ENCODE peak calls at places on chromosomes 2 and 18, in six cellular contexts. U is lung, X is cardiac fibroblast, R is heart right ventricle, Y is heart left ventricle, O is fibroblast of pulmonary artery. M is an unnamed sample.

GRCh38 chr2:75560768-75561565 is at the start of gene EVA1A:
- DNase-seq in U (peak), X (peak), R (peak), Y (peak), O (peak), M (peak)

GRCh38 chr2:205903549-205904129 is 182.3 kb downstream of the INO80D start:
- DNase-seq in U (no peak), X (no peak), R (no peak), Y (peak), O (peak), M (no peak)

GRCh38 chr2:166125557-166125956 is 2.3 kb downstream of the SCN1A start:
- DNase-seq in U (no peak), X (no peak), R (no peak), Y (no peak), O (no peak), M (no peak)

GRCh38 chr2:31511376-31511775 is 69.4 kb downstream of the SRD5A2 start:
- DNase-seq in U (no peak), X (no peak), R (no peak), Y (no peak), O (no peak), M (no peak)

GRCh38 chr2:113692698-113693428 is 63.6 kb downstream of the SLC35F5 start:
- DNase-seq in U (no peak), X (no peak), R (no peak), Y (no peak), O (no peak), M (no peak)

GRCh38 chr2:230575640-230576324 is 136.9 kb upstream of the CAB39 start:
- DNase-seq in U (no peak), X (no peak), R (no peak), Y (no peak), O (no peak), M (no peak)

GRCh38 chr18:63322908-63323634 is 3.5 kb upstream of the BCL2 start:
- DNase-seq in U (peak), X (peak), R (no peak), Y (no peak), O (peak), M (peak)

GRCh38 chr2:44392338-44392943 is 30.7 kb downstream of the CAMKMT start:
- DNase-seq in U (peak), X (peak), R (no peak), Y (peak), O (peak), M (no peak)

GRCh38 chr18:59629894-59630293 is 67.3 kb downstream of the CCBE1 start:
- DNase-seq in U (no peak), X (peak), R (peak), Y (peak), O (peak), M (peak)

DNA sequence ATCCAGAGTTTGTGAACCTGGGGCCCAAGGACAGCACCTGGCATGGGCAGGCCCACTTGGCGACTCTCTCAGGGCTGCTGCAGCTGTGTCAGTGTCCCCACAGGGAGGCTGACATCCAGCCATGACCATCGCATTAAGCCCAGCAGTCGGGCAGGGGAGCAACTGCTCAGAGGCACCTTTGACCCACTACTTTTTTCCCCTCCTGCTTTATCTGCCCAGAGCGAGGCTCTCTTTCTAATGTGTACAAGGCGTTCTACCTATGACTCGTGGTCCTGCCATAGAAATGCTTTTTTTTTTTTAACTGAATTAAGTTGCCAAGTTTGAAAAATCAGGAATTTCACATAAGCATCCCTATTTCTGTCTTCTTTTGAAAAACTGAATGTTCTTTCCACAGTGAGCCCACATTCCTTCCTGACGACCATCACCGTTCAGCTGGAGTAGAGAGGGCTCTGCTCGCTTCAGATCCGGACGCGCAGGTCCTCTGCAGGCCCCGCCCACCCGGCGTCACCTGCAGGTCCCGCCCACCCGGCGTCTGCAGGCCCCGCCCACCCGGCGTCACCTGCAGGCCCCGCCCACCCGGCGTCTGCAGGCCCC is 403 bp upstream of the CLUL1 start:
- DNase-seq in U (peak), X (no peak), R (no peak), Y (no peak), O (no peak), M (no peak)
- H3K4me3 ChIP-seq in U (no peak), X (no peak), R (no peak), Y (no peak), O (no peak), M (no peak)

DNA sequence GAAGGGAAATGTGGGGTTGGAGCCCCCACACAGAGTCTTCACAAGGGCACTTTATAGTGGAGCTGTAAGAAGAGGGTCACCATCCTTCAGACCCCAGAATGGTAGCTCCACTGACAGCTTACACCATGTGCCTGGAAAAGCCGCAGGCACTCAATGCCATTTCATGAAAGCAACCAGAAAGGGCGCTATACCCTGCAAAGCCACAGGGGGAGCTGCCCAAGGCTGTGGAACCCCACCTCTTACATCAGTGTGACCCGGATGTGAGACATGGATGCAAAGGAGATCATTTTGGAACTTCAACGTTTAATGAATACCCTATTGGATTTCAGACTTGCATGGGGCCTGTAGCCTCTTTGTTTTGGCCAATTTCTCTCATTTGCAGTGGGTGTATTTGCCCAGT is 694.7 kb downstream of the CBLN2 start:
- DNase-seq in U (no peak), X (no peak), R (no peak), Y (no peak), O (no peak), M (no peak)
- TF ChIP-seq CTCF in U (no peak), X (no peak), R (no peak), Y (no peak), O (no peak), M (no peak)

DNA sequence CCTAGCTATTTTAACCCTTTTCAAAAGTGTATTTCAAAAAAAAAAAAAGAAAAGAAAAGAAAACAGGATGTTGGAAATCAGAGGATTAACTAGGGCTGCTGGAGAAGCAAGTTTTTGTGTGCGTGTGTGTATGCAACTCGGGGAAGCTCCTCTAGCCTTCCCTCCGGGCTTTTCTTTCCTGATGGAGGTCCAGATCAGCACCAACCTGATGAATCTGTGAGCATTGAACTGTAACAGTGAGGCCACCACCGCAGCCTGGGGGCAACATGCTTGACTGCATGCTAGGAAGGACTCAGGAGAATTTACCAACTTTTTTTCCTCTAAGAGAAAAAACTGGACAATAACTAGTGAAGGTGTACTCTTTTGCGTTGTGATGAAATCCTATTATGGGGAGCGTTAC is 2.3 kb downstream of the OBSL1 start:
- DNase-seq in U (no peak), X (no peak), R (no peak), Y (no peak), O (no peak), M (no peak)
- H3K4me3 ChIP-seq in U (no peak), X (no peak), R (no peak), Y (no peak), O (no peak), M (no peak)

GRCh38 chr2:177235855-177236437 is 23.4 kb downstream of the HNRNPA3 start:
- DNase-seq in U (no peak), X (no peak), R (no peak), Y (peak), O (no peak), M (no peak)
- TF ChIP-seq CTCF in U (no peak), X (no peak), R (no peak), Y (no peak), O (no peak), M (no peak)

GRCh38 chr2:40450066-40450841 is 1.6 kb downstream of the SLC8A1 start:
- DNase-seq in U (no peak), X (peak), R (peak), Y (peak), O (peak), M (peak)
- H3K4me3 ChIP-seq in U (peak), X (peak), R (no peak), Y (peak), O (peak), M (peak)

GRCh38 chr2:217167531-217167930 is 307.7 kb upstream of the TNP1 start:
- DNase-seq in U (no peak), X (no peak), R (no peak), Y (no peak), O (no peak), M (no peak)

GRCh38 chr2:217165547-217165946 is 305.7 kb upstream of the TNP1 start:
- DNase-seq in U (no peak), X (no peak), R (no peak), Y (no peak), O (no peak), M (no peak)

GRCh38 chr2:217168396-217168795 is 308.5 kb upstream of the TNP1 start:
- DNase-seq in U (no peak), X (no peak), R (no peak), Y (no peak), O (no peak), M (peak)

GRCh38 chr2:217164008-217164407 is 304.1 kb upstream of the TNP1 start:
- DNase-seq in U (no peak), X (no peak), R (no peak), Y (no peak), O (no peak), M (no peak)

DNA sequence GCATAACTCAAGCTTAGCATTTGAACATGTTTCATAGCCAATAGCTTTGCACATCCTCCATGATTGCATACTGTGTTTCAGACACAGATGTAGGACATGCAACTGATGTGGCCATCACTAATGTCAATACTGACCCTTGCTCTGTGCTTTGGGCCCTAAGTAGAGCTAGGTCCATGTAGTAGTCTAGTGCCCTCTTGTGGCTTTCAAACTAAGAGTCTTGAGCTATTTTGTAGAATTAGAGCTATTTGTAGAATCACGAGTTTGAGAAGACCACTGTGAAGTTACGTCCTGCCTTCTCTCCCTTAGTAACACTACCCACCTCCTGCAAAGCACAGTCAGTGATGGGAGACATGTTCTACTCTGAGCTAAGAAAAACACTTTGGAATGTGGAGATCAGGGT is 306.4 kb upstream of the TNP1 start:
- DNase-seq in U (no peak), X (peak), R (no peak), Y (no peak), O (peak), M (peak)
- TF ChIP-seq CTCF in U (peak), X (peak), R (peak), Y (peak), O (peak), M (peak)

GRCh38 chr2:169997140-169997887 is 170.1 kb downstream of the UBR3 start:
- DNase-seq in U (no peak), X (no peak), R (no peak), Y (no peak), O (no peak), M (no peak)
- H3K4me3 ChIP-seq in U (no peak), X (no peak), R (no peak), Y (no peak), O (no peak), M (no peak)

GRCh38 chr18:31720867-31721266 is 36.5 kb upstream of the B4GALT6 start:
- DNase-seq in U (no peak), X (peak), R (no peak), Y (no peak), O (peak), M (peak)

GRCh38 chr18:31723639-31723997 is 37.1 kb downstream of the SLC25A52 start:
- DNase-seq in U (no peak), X (no peak), R (no peak), Y (no peak), O (no peak), M (peak)

GRCh38 chr18:31723998-31724711 is 36.5 kb downstream of the SLC25A52 start:
- DNase-seq in U (no peak), X (peak), R (peak), Y (peak), O (peak), M (peak)

GRCh38 chr18:31721596-31721995 is 37.2 kb upstream of the B4GALT6 start:
- DNase-seq in U (no peak), X (peak), R (no peak), Y (no peak), O (peak), M (no peak)

DNA sequence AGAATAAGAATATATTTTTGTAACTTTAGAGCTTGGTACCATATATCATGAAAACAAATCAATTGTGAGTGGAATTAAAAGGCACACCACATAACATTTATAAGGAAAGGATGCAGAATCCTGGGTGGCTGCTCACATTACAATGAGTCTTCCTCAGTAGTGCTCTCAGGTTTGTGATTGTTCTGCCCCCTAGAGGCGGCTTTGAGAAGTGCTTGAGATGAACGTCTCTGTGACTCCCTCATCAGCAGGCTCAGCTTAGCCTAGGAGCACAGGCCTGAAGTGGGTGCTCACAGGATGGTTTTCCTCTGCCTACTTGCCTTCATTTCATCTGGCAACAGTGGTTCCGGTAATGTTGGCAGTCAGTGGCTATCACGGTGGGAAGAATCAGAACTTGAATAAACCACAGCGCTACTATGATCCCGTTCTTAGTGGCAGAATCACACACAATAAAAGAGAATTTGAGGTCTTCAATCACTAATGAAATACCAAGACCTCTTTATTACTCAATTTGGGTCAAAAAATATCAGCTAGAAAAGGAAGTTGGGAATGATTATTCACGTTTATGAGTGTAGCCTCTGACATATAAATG is 38.1 kb upstream of the B4GALT6 start:
- DNase-seq in U (peak), X (peak), R (peak), Y (peak), O (peak), M (peak)
- TF ChIP-seq CTCF in U (peak), X (peak), R (peak), Y (peak), O (peak), M (peak)

M was measured in foreskin fibroblast.